ENCODE peak calls at places on chromosomes 3 and 15, in six cellular contexts. C is H1, E is HCT116, V is HepG2, T is K562, R is GM12878. B is an unnamed sample. For H3K79me2, the result is how much of the 10 kb centered on the place peaks cover.

GRCh38 chr3:117404756-117405155 is 695.2 kb downstream of the TUSC7 start:
- DNase-seq in C (no peak), E (no peak), V (no peak), T (no peak), R (no peak), B (no peak)

GRCh38 chr3:14511623-14511965 is 28.5 kb downstream of the GRIP2 start:
- DNase-seq in C (no peak), E (no peak), V (no peak), T (no peak), R (no peak), B (no peak)

GRCh38 chr3:52399131-52399530 is 45.8 kb downstream of the SEMA3G start:
- DNase-seq in C (no peak), E (no peak), V (no peak), T (no peak), R (no peak), B (no peak)

GRCh38 chr3:195065142-195065863 is 205.7 kb downstream of the XXYLT1 start:
- DNase-seq in C (no peak), E (no peak), V (no peak), T (no peak), R (no peak), B (no peak)

GRCh38 chr3:109275702-109276293 is 40.5 kb downstream of the DPPA2 start:
- DNase-seq in C (peak), E (peak), V (peak), T (peak), R (no peak), B (peak)

GRCh38 chr3:178500631-178501030 is 35.6 kb upstream of the KCNMB2 start:
- DNase-seq in C (no peak), E (no peak), V (no peak), T (no peak), R (no peak), B (peak)

GRCh38 chr3:861721-862120 is 231.1 kb upstream of the CNTN6 start:
- DNase-seq in C (no peak), E (no peak), V (no peak), T (no peak), R (no peak), B (no peak)

GRCh38 chr3:99875925-99876781 is 58.5 kb downstream of the CMSS1 start:
- DNase-seq in C (peak), E (no peak), V (peak), T (peak), R (no peak), B (peak)

GRCh38 chr15:66196565-66196964 is 57.0 kb downstream of the MEGF11 start:
- DNase-seq in C (no peak), E (peak), V (no peak), T (no peak), R (no peak), B (no peak)

GRCh38 chr15:66952756-66953522 is 112.5 kb upstream of the SMAD3 start:
- DNase-seq in C (no peak), E (no peak), V (no peak), T (peak), R (no peak), B (no peak)

GRCh38 chr3:138442996-138443395 is 8.6 kb downstream of the ESYT3 start:
- DNase-seq in C (no peak), E (no peak), V (no peak), T (no peak), R (no peak), B (no peak)

GRCh38 chr3:186406669-186407635 is 44.9 kb upstream of the DGKG start:
- DNase-seq in C (no peak), E (no peak), V (no peak), T (no peak), R (no peak), B (no peak)

GRCh38 chr3:157094751-157095480 is 65.0 kb downstream of the CCNL1 start:
- DNase-seq in C (no peak), E (no peak), V (peak), T (no peak), R (no peak), B (no peak)

GRCh38 chr15:71496336-71496955 is 313.9 kb upstream of the NR2E3 start:
- DNase-seq in C (no peak), E (no peak), V (no peak), T (no peak), R (no peak), B (peak)

GRCh38 chr15:37093480-37094410 is 6.6 kb downstream of the MEIS2 start:
- DNase-seq in C (no peak), E (no peak), V (no peak), T (no peak), R (no peak), B (no peak)
- H3K79me2 ChIP-seq in C (under half), E (under half), V (under half), T (half or more), R (under half), B (under half)

GRCh38 chr15:41900526-41901380 is 6.9 kb upstream of the SPTBN5 start:
- DNase-seq in C (no peak), E (no peak), V (no peak), T (no peak), R (no peak), B (no peak)

GRCh38 chr15:41903782-41904181 is 9.9 kb upstream of the SPTBN5 start:
- DNase-seq in C (no peak), E (no peak), V (no peak), T (no peak), R (no peak), B (no peak)

GRCh38 chr15:41905360-41905793 is 11.5 kb upstream of the SPTBN5 start:
- DNase-seq in C (no peak), E (no peak), V (no peak), T (no peak), R (no peak), B (no peak)

GRCh38 chr15:41906608-41907007 is 12.8 kb upstream of the SPTBN5 start:
- DNase-seq in C (no peak), E (no peak), V (no peak), T (no peak), R (no peak), B (no peak)

GRCh38 chr15:41904487-41905359 is 10.9 kb upstream of the SPTBN5 start:
- DNase-seq in C (peak), E (peak), V (peak), T (peak), R (peak), B (peak)
- TF ChIP-seq POLR2AphosphoS5 in C (no peak), E (no peak), V (no peak), T (no peak), R (no peak), B (peak)

GRCh38 chr15:48330855-48331795 is at the start of gene DUT:
- DNase-seq in C (no peak), E (peak), V (peak), T (peak), R (peak), B (peak)
- TF ChIP-seq POLR2A in C (no peak), E (peak), V (peak), T (peak), R (peak), B (peak)

DNA sequence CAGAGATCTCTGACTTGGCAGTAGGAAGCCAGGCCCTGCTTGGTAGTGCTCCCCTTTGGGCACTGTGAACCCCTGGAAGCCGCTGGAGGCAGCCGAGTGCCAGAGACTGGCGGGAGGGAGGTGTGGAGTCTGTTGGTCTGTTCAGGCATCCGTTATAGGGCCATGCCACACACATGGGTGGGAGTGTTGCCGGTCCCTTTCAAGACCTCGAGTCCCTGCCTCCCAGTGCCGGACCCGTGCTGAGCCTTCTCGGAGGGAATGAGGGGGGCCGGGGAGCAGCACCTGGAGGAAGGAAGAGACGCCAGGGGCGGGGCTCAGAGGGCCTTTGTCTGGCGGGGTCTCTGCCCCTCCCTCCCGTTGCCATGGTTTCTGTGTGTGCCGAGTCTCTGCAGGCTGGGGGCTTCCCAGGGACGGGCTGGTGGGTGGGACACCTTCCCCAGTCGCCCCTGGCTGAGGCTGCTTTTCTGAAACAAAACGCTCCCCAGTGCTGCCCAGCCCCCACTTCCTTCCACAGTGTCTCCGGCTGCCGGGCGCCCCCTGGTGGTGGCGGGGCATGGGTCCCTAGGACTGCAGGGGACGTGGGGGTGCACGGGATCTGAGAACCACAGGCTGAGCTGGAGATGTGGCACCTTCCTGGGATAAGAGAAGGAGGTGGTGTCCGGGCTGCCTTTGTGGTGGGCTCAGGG is 10.0 kb downstream of the GNAI2 start:
- DNase-seq in C (no peak), E (no peak), V (no peak), T (peak), R (no peak), B (peak)
- H3K79me2 ChIP-seq in C (under half), E (half or more), V (under half), T (under half), R (half or more), B (half or more)

GRCh38 chr3:134682196-134682880 is 31.5 kb upstream of the KY start:
- DNase-seq in C (no peak), E (no peak), V (no peak), T (no peak), R (no peak), B (no peak)

GRCh38 chr3:134693226-134693625 is 42.4 kb upstream of the KY start:
- DNase-seq in C (no peak), E (no peak), V (no peak), T (no peak), R (no peak), B (no peak)

GRCh38 chr3:134685881-134686802 is 35.3 kb upstream of the KY start:
- DNase-seq in C (no peak), E (no peak), V (no peak), T (no peak), R (no peak), B (no peak)

GRCh38 chr3:134687642-134688041 is 36.8 kb upstream of the KY start:
- DNase-seq in C (no peak), E (no peak), V (no peak), T (no peak), R (no peak), B (no peak)
- TF ChIP-seq POLR2AphosphoS5 in C (no peak), E (no peak), V (no peak), T (no peak), R (no peak), B (no peak)

GRCh38 chr3:172142074-172143059 is 103.0 kb downstream of the FNDC3B start:
- DNase-seq in C (no peak), E (no peak), V (no peak), T (no peak), R (peak), B (peak)

GRCh38 chr3:172138792-172139507 is 99.6 kb downstream of the FNDC3B start:
- DNase-seq in C (no peak), E (no peak), V (peak), T (peak), R (peak), B (peak)

GRCh38 chr3:172139528-172140276 is 100.3 kb downstream of the FNDC3B start:
- DNase-seq in C (no peak), E (no peak), V (no peak), T (no peak), R (no peak), B (peak)

GRCh38 chr3:172143060-172143451 is 103.7 kb downstream of the FNDC3B start:
- DNase-seq in C (no peak), E (no peak), V (no peak), T (no peak), R (no peak), B (no peak)

DNA sequence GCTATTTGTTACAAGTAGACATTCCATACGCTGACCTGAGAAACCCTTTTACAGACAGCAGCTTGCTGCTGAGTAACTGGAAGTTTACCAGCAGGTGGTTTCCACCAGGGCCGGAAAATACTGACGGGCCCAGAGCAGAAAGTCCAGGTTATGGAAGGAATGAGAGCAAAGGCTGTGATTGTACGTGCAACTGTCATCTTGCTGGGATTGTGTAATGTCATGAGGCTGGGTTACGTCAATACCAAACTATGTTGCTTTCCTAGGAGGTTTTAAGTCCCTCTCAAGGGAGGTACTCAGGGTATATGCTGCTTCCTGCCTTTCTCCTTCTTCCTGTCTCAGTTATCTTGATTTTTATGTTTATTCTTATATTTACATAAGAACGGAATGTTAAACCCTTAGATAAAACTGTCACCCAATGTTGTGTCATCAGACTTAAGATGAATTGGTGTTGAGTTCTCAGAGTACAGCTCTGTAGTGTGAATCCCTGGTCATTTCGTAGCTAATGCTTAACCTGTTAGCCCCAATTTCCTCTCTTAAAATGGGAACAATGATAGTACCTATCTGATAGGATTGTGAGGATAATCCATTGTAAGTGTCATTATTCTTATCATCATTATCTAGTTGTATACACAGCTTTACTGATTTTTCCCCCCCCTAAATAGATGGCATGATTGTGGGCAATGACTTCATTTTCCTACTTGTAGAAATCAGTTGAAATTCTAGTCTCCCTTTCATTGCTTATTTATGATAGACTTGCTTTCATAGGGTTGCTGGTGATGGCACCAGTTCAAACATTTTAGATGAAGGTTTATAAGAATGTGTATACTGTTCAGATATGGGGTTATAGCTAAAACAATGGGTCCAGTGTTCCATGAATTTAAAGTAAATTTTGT is 101.4 kb downstream of the FNDC3B start:
- DNase-seq in C (no peak), E (no peak), V (peak), T (no peak), R (no peak), B (peak)
- TF ChIP-seq POLR2A in C (no peak), E (no peak), V (peak), T (no peak), R (no peak), B (peak)

B was measured in endothelial cell of umbilical vein.